ENCODE peak calls at places on chromosomes 5 and 9, in ten cellular contexts. J is CD8-positive, alpha-beta T cell; Y is A549; W is pancreas; N is lung; C is trophoblast cell; F is H1; E is heart right ventricle; X is psoas muscle; T is iPS DF 6.9. D is an unnamed sample.

GRCh38 chr5:78562001-78562400 is 86.6 kb downstream of the LHFPL2 start:
- DNase-seq in J (no peak), Y (no peak), W (no peak), N (no peak), C (no peak), F (no peak), E (no peak), X (no peak), T (no peak), D (no peak)

GRCh38 chr5:114362977-114363721 is 1.3 kb downstream of the KCNN2 start:
- DNase-seq in J (no peak), Y (no peak), W (peak; percentile 70), N (no peak), C (no peak), F (peak; percentile 55), E (no peak), X (no peak), T (no peak), D (no peak)

GRCh38 chr5:164832545-164832944 is 1327.1 kb downstream of the MAT2B start:
- DNase-seq in J (no peak), Y (no peak), W (no peak), N (no peak), C (no peak), F (no peak), E (no peak), X (no peak), T (no peak), D (no peak)

GRCh38 chr9:98943682-98944129 is at the start of gene COL15A1:
- DNase-seq in J (no peak), Y (no peak), W (peak; percentile 61), N (no peak), C (no peak), F (no peak), E (no peak), X (peak; percentile 42), T (no peak), D (no peak)

GRCh38 chr5:58022055-58022454 is 437.8 kb downstream of the PLK2 start:
- DNase-seq in J (no peak), Y (no peak), W (no peak), N (no peak), C (peak; percentile 83), F (no peak), E (no peak), X (no peak), T (no peak), D (no peak)

GRCh38 chr9:19127881-19128719 is 808 bp upstream of the PLIN2 start:
- DNase-seq in J (no peak), Y (no peak), W (peak; percentile 43), N (peak; percentile 32), C (peak; percentile 61), F (peak; percentile 65), E (peak; percentile 16), X (peak; percentile 31), T (no peak), D (no peak)

GRCh38 chr5:126309860-126310259 is 113.3 kb upstream of the GRAMD2B start:
- DNase-seq in J (no peak), Y (no peak), W (no peak), N (no peak), C (no peak), F (no peak), E (no peak), X (no peak), T (no peak), D (no peak)

GRCh38 chr5:145856285-145856818 is 16.5 kb downstream of the GRXCR2 start:
- DNase-seq in J (no peak), Y (no peak), W (peak; percentile 47), N (no peak), C (peak; percentile 64), F (peak; percentile 81), E (peak; percentile 33), X (peak; percentile 43), T (peak; percentile 60), D (peak; percentile 78)

GRCh38 chr5:111734597-111734996 is 22.4 kb downstream of the NREP start:
- DNase-seq in J (no peak), Y (no peak), W (no peak), N (no peak), C (no peak), F (no peak), E (no peak), X (no peak), T (no peak), D (no peak)

DNA sequence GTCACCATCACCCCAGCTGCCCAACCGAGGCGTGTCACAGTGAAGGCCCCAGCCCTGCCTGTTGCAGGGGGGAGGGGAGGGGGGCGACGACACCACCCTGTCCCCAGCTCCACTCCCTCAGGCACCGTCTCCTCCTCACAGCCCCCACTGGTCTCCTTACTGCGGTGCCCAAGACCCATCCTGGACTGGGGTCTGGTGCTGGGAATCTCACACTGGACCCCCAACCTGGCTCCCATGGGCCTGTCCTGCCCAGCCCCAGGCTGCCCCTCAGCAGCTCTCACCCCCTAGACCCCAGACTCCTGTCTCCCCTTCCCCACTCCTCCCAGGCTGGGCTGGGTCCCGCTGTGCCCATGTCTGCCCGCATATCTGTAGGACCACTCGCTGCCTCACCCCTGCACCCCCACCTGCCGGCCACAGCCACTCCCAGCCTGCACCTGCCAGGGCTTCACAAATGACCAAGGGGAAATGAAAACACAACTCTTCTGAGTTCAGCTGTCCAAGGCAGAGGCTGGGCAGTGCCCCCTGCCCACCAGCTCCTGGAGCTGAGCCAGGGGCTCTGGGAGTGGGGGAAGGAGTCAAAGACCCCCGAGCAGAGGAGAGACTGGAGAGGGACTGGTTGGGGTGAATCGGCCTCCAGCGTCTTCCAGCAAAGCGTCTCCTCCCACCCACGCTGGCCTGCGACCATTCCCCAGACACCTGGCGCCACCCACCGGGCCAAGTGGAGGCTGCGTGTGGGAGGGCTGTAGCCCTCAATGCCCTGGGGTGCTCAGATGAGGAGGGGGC is 32.6 kb upstream of the EGFL7 start:
- DNase-seq in J (peak; percentile 51), Y (no peak), W (peak; percentile 85), N (peak; percentile 64), C (no peak), F (peak; percentile 88), E (no peak), X (no peak), T (no peak), D (no peak)
- H3K27ac ChIP-seq in J (no peak overlapping the region), Y (no peak overlapping the region), W (no peak overlapping the region), N (no peak overlapping the region), C (no peak overlapping the region), F (no peak overlapping the region), E (no peak overlapping the region), X (no peak overlapping the region), T (no peak overlapping the region), D (no peak overlapping the region)

GRCh38 chr9:93902051-93902779 is 52.9 kb downstream of the BARX1 start:
- DNase-seq in J (no peak), Y (no peak), W (no peak), N (no peak), C (no peak), F (peak; percentile 34), E (no peak), X (peak; percentile 4), T (no peak), D (no peak)
- H3K4me1 ChIP-seq in J (peaks cover 18% of the 10 kb centered on the region), Y (no peaks in the 10 kb centered on the region), W (no peaks in the 10 kb centered on the region), N (no peaks in the 10 kb centered on the region), C (no peaks in the 10 kb centered on the region), F (no peaks in the 10 kb centered on the region), E (no peaks in the 10 kb centered on the region), X (no peaks in the 10 kb centered on the region), T (no peaks in the 10 kb centered on the region), D (no peaks in the 10 kb centered on the region)

GRCh38 chr5:61334224-61335196 is 2.5 kb downstream of the ZSWIM6 start:
- DNase-seq in J (no peak), Y (no peak), W (no peak), N (no peak), C (no peak), F (no peak), E (no peak), X (no peak), T (no peak), D (no peak)
- H3K27ac ChIP-seq in J (no peak overlapping the region), Y (peak overlapping the region; percentile 86), W (peak overlapping the region; percentile 85), N (no peak overlapping the region), C (no peak overlapping the region), F (no peak overlapping the region), E (peak overlapping the region; percentile 87), X (no peak overlapping the region), T (no peak overlapping the region), D (no peak overlapping the region)

GRCh38 chr5:134110382-134110781 is 4.1 kb upstream of the TCF7 start:
- DNase-seq in J (no peak), Y (no peak), W (no peak), N (no peak), C (no peak), F (no peak), E (no peak), X (no peak), T (no peak), D (no peak)
- H3K4me1 ChIP-seq in J (peaks cover 70% of the 10 kb centered on the region), Y (peaks cover under 1% of the 10 kb centered on the region), W (no peaks in the 10 kb centered on the region), N (peaks cover 9% of the 10 kb centered on the region), C (peaks cover 24% of the 10 kb centered on the region), F (peaks cover 15% of the 10 kb centered on the region), E (peaks cover 18% of the 10 kb centered on the region), X (peaks cover 13% of the 10 kb centered on the region), T (no peaks in the 10 kb centered on the region), D (peaks cover 19% of the 10 kb centered on the region)

GRCh38 chr5:82641362-82641988 is 363.3 kb upstream of the RPS23 start:
- DNase-seq in J (no peak), Y (peak; percentile 69), W (no peak), N (peak; percentile 78), C (peak; percentile 86), F (no peak), E (peak; percentile 79), X (peak; percentile 51), T (peak; percentile 16), D (peak; percentile 85)

GRCh38 chr5:82639393-82640144 is 361.4 kb upstream of the RPS23 start:
- DNase-seq in J (no peak), Y (no peak), W (no peak), N (no peak), C (no peak), F (no peak), E (no peak), X (no peak), T (no peak), D (no peak)

GRCh38 chr5:82640901-82641300 is 362.7 kb upstream of the RPS23 start:
- DNase-seq in J (no peak), Y (no peak), W (no peak), N (no peak), C (peak; percentile 1), F (no peak), E (no peak), X (no peak), T (no peak), D (no peak)

GRCh38 chr5:82635561-82636288 is 357.6 kb upstream of the RPS23 start:
- DNase-seq in J (no peak), Y (peak; percentile 67), W (no peak), N (no peak), C (peak; percentile 28), F (no peak), E (no peak), X (no peak), T (no peak), D (no peak)
- H3K27ac ChIP-seq in J (no peak overlapping the region), Y (peak overlapping the region; percentile 69), W (peak overlapping the region; percentile 76), N (no peak overlapping the region), C (no peak overlapping the region), F (no peak overlapping the region), E (no peak overlapping the region), X (no peak overlapping the region), T (no peak overlapping the region), D (no peak overlapping the region)

DNA sequence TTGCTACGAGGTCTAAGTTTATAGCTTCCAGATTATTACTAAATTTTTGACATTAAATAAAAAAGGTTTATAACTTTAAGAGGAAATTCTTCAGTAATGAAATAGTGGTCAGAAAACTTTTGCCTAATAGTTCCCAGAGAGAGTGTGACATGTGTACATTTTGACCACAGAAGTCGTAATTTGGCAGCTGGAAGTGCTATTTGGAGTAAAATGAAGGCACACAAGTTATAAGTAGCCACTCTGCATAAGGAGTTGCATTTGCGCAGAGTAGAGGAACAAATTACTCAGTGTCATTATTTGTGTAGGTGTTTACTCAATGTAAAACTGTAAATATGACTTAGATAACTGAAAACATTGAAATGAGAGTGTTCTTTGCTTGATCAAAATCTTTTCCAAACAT is 408.4 kb downstream of the CCDC171 start:
- DNase-seq in J (no peak), Y (no peak), W (no peak), N (no peak), C (no peak), F (no peak), E (no peak), X (no peak), T (no peak), D (no peak)
- H3K4me1 ChIP-seq in J (no peaks in the 10 kb centered on the region), Y (no peaks in the 10 kb centered on the region), W (no peaks in the 10 kb centered on the region), N (no peaks in the 10 kb centered on the region), C (no peaks in the 10 kb centered on the region), F (no peaks in the 10 kb centered on the region), E (no peaks in the 10 kb centered on the region), X (no peaks in the 10 kb centered on the region), T (no peaks in the 10 kb centered on the region), D (no peaks in the 10 kb centered on the region)